ENCODE peak calls at places on chromosome 15, in eight cellular contexts. One of them, this sample, is unnamed.

GRCh38 chr15:83959477-83959876 is 276.1 kb upstream of the GOLGA6L4 start:
- DNase-seq in B cell: no peak
- DNase-seq in posterior vena cava: no peak
- DNase-seq in hippocampal formation: no peak
- DNase-seq in C1 segment of cervical spinal cord: no peak
- DNase-seq in NCI-H1105: no peak
- DNase-seq in AG09319: no peak
- DNase-seq in GM20000: no peak
- DNase-seq in this sample: no peak

GRCh38 chr15:25849431-25849921 is 13.7 kb downstream of the ATP10A start:
- DNase-seq in B cell: no peak
- DNase-seq in posterior vena cava: peak; percentile 69
- DNase-seq in hippocampal formation: no peak
- DNase-seq in C1 segment of cervical spinal cord: no peak
- DNase-seq in NCI-H1105: no peak
- DNase-seq in AG09319: peak; percentile 55
- DNase-seq in GM20000: no peak
- DNase-seq in this sample: no peak

GRCh38 chr15:99068186-99068585 is 36.7 kb upstream of the SYNM start:
- DNase-seq in B cell: no peak
- DNase-seq in posterior vena cava: no peak
- DNase-seq in hippocampal formation: no peak
- DNase-seq in C1 segment of cervical spinal cord: no peak
- DNase-seq in NCI-H1105: no peak
- DNase-seq in AG09319: no peak
- DNase-seq in GM20000: no peak
- DNase-seq in this sample: no peak

GRCh38 chr15:50697109-50697797 is 10.7 kb upstream of the TRPM7 start:
- DNase-seq in B cell: no peak
- DNase-seq in posterior vena cava: no peak
- DNase-seq in hippocampal formation: no peak
- DNase-seq in C1 segment of cervical spinal cord: no peak
- DNase-seq in NCI-H1105: no peak
- DNase-seq in AG09319: no peak
- DNase-seq in GM20000: no peak
- DNase-seq in this sample: no peak

GRCh38 chr15:74317820-74318375 is 49.5 kb downstream of the CYP11A1 start:
- DNase-seq in B cell: no peak
- DNase-seq in posterior vena cava: peak; percentile 95
- DNase-seq in hippocampal formation: no peak
- DNase-seq in C1 segment of cervical spinal cord: no peak
- DNase-seq in NCI-H1105: peak; percentile 74
- DNase-seq in AG09319: peak; percentile 83
- DNase-seq in GM20000: no peak
- DNase-seq in this sample: no peak

GRCh38 chr15:40279437-40280141 is 3.3 kb downstream of the ANKRD63 start:
- DNase-seq in B cell: peak; percentile 80
- DNase-seq in posterior vena cava: peak; percentile 92
- DNase-seq in hippocampal formation: peak; percentile 15
- DNase-seq in C1 segment of cervical spinal cord: peak; percentile 26
- DNase-seq in NCI-H1105: no peak
- DNase-seq in AG09319: no peak
- DNase-seq in GM20000: peak; percentile 89
- DNase-seq in this sample: peak; percentile 85

GRCh38 chr15:26298666-26299065 is 435.5 kb upstream of the ATP10A start:
- DNase-seq in B cell: no peak
- DNase-seq in posterior vena cava: no peak
- DNase-seq in hippocampal formation: no peak
- DNase-seq in C1 segment of cervical spinal cord: no peak
- DNase-seq in NCI-H1105: no peak
- DNase-seq in AG09319: no peak
- DNase-seq in GM20000: no peak
- DNase-seq in this sample: no peak

GRCh38 chr15:98746756-98747155 is 98.4 kb downstream of the IGF1R start:
- DNase-seq in B cell: no peak
- DNase-seq in posterior vena cava: no peak
- DNase-seq in hippocampal formation: no peak
- DNase-seq in C1 segment of cervical spinal cord: no peak
- DNase-seq in NCI-H1105: peak; percentile 17
- DNase-seq in AG09319: no peak
- DNase-seq in GM20000: no peak
- DNase-seq in this sample: no peak

GRCh38 chr15:43528542-43529007 is 11.2 kb downstream of the MAP1A start:
- DNase-seq in B cell: no peak
- DNase-seq in posterior vena cava: no peak
- DNase-seq in hippocampal formation: no peak
- DNase-seq in C1 segment of cervical spinal cord: no peak
- DNase-seq in NCI-H1105: no peak
- DNase-seq in AG09319: no peak
- DNase-seq in GM20000: no peak
- DNase-seq in this sample: no peak

GRCh38 chr15:90181781-90182180 is 19.3 kb upstream of the SEMA4B start:
- DNase-seq in B cell: no peak
- DNase-seq in posterior vena cava: no peak
- DNase-seq in hippocampal formation: no peak
- DNase-seq in C1 segment of cervical spinal cord: no peak
- DNase-seq in NCI-H1105: no peak
- DNase-seq in AG09319: no peak
- DNase-seq in GM20000: no peak
- DNase-seq in this sample: no peak

GRCh38 chr15:45167631-45168205 is 20.0 kb downstream of the SHF start:
- DNase-seq in B cell: no peak
- DNase-seq in posterior vena cava: no peak
- DNase-seq in hippocampal formation: no peak
- DNase-seq in C1 segment of cervical spinal cord: no peak
- DNase-seq in NCI-H1105: no peak
- DNase-seq in AG09319: no peak
- DNase-seq in GM20000: no peak
- DNase-seq in this sample: no peak